ENCODE peak calls at places on chromosomes 5 and 9, in nine cellular contexts. Q is PC-3, E is HCT116, T is GM23248, X is hepatocyte, Z is GM23338, W is neural progenitor cell, M is MM.1S, O is SK-N-SH. Y is an unnamed sample.

GRCh38 chr5:673140-673836 is 19.9 kb downstream of the TPPP start:
- DNase-seq in Q (no peak), E (no peak), T (no peak), X (no peak), Z (no peak), W (no peak), M (no peak), O (peak; percentile 54), Y (no peak)

GRCh38 chr9:2157277-2158105 is 142.3 kb downstream of the SMARCA2 start:
- DNase-seq in Q (peak; percentile 49), E (no peak), T (peak; percentile 92), X (peak; percentile 65), Z (peak; percentile 44), W (peak; percentile 30), M (peak; percentile 60), O (peak; percentile 23), Y (peak; percentile 49)

GRCh38 chr9:134656334-134657034 is 14.9 kb downstream of the COL5A1 start:
- DNase-seq in Q (peak; percentile 31), E (peak; percentile 31), T (peak; percentile 61), X (no peak), Z (peak; percentile 51), W (no peak), M (no peak), O (no peak), Y (peak; percentile 18)

GRCh38 chr5:64742821-64743220 is 25.7 kb downstream of the SREK1IP1 start:
- DNase-seq in Q (no peak), E (no peak), T (peak; percentile 28), X (no peak), Z (no peak), W (no peak), M (no peak), O (no peak), Y (no peak)

GRCh38 chr5:154285661-154286408 is 95.3 kb downstream of the GALNT10 start:
- DNase-seq in Q (peak; percentile 78), E (no peak), T (peak; percentile 74), X (peak; percentile 56), Z (no peak), W (peak; percentile 18), M (no peak), O (no peak), Y (no peak)

GRCh38 chr5:157323107-157323706 is 57.3 kb downstream of the CYFIP2 start:
- DNase-seq in Q (no peak), E (no peak), T (no peak), X (no peak), Z (peak; percentile 60), W (no peak), M (no peak), O (peak; percentile 45), Y (no peak)

GRCh38 chr9:132791699-132792240 is 86.3 kb downstream of the AK8 start:
- DNase-seq in Q (no peak), E (no peak), T (no peak), X (no peak), Z (no peak), W (no peak), M (no peak), O (no peak), Y (no peak)

GRCh38 chr5:179840321-179840720 is 18.3 kb downstream of the MRNIP start:
- DNase-seq in Q (no peak), E (no peak), T (no peak), X (no peak), Z (no peak), W (no peak), M (no peak), O (no peak), Y (no peak)

GRCh38 chr5:54306893-54307292 is 3.5 kb downstream of the ARL15 start:
- DNase-seq in Q (no peak), E (no peak), T (no peak), X (no peak), Z (no peak), W (no peak), M (no peak), O (no peak), Y (no peak)

GRCh38 chr5:54309237-54309636 is 1.1 kb downstream of the ARL15 start:
- DNase-seq in Q (no peak), E (no peak), T (peak; percentile 48), X (no peak), Z (no peak), W (peak; percentile 13), M (no peak), O (peak; percentile 16), Y (peak; percentile 7)

GRCh38 chr5:54305737-54306136 is 4.6 kb downstream of the ARL15 start:
- DNase-seq in Q (no peak), E (no peak), T (no peak), X (no peak), Z (no peak), W (no peak), M (no peak), O (no peak), Y (no peak)

GRCh38 chr5:54309751-54310432 is 481 bp downstream of the ARL15 start:
- DNase-seq in Q (peak; percentile 27), E (no peak), T (peak; percentile 62), X (peak; percentile 60), Z (peak; percentile 59), W (peak; percentile 45), M (peak; percentile 41), O (no peak), Y (peak; percentile 31)

DNA sequence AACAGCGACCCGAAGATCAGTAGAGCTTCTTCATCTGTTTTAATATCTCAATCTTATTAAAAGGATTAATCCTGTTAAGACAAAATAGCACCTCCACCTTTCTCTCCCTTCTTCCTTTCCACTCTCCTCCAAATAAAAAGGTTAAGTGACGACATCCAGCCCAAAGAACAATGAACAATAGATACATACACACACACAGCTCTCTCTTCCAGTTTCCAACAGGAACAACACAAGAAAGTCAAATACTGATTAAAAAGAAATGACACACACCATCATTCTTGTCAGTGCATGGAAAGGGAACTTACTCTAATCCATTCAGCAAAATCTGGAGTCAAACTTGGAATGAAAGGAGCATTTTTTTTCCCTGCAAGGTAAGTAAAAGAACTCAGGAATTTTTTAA is 2.8 kb downstream of the ARL15 start:
- DNase-seq in Q (no peak), E (no peak), T (no peak), X (no peak), Z (no peak), W (no peak), M (no peak), O (no peak), Y (no peak)
- H3K4me3 ChIP-seq in Q (no peak overlapping the region), E (no peak overlapping the region), T (no peak overlapping the region), X (peak overlapping the region; percentile 12), Z (no peak overlapping the region), W (no peak overlapping the region), M (no peak overlapping the region), O (no peak overlapping the region), Y (no peak overlapping the region)

DNA sequence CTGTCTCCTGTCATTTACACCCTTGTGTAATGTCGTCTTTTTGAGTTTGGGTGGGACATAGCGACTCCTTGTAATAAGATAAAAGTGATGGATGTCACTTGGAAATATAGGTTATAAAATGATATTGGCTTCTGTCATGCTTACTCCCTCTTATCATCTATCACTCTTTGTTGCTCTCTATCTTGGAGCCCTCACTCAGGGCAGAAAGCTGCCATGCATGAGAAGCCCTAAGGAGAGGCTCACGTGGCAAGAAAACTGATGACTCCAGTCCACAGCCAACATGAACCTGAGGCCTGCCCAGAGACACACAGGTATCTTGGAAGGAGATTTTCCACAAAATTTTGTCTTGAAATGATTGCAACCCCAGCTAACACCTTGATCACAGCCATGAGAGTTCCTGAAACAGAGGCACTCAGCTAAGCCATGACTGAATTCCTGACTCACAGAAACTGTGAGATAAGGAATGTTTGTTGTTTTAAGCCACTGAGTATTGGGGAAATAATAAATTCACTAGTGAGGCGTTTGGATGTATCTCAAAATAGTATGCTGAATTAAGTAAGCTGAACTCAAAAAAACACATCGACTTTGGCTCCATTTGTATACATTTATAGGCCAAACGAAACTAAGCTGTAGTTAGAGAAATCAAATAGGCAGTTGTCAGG is 216.7 kb downstream of the CDH18 start:
- DNase-seq in Q (peak; percentile 18), E (no peak), T (peak; percentile 9), X (peak; percentile 9), Z (peak; percentile 20), W (no peak), M (no peak), O (no peak), Y (no peak)
- H3K27ac ChIP-seq in Q (no peak overlapping the region), E (no peak overlapping the region), T (no peak overlapping the region), X (no peak overlapping the region), Z (peak overlapping the region; percentile 41), W (no peak overlapping the region), M (no peak overlapping the region), O (no peak overlapping the region), Y (no peak overlapping the region)

GRCh38 chr9:88973281-88974045 is 17.8 kb upstream of the S1PR3 start:
- DNase-seq in Q (no peak), E (no peak), T (peak; percentile 15), X (no peak), Z (peak; percentile 27), W (peak; percentile 26), M (no peak), O (peak; percentile 57), Y (no peak)
- TF ChIP-seq EZH2phosphoT487 in Q (no peak), E (no peak), T (no peak), X (no peak), Z (no peak), W (no peak), M (no peak), O (no peak), Y (no peak)

GRCh38 chr9:120877276-120878034 is 467 bp upstream of the PHF19 start:
- DNase-seq in Q (peak; percentile 76), E (no peak), T (peak; percentile 72), X (peak; percentile 77), Z (peak; percentile 73), W (peak; percentile 83), M (peak; percentile 83), O (peak; percentile 95), Y (peak; percentile 90)

GRCh38 chr9:120876842-120877240 is at the start of gene PHF19:
- DNase-seq in Q (no peak), E (no peak), T (peak; percentile 71), X (no peak), Z (peak; percentile 41), W (peak; percentile 34), M (peak; percentile 57), O (no peak), Y (no peak)

GRCh38 chr9:120879421-120879820 is 2.4 kb upstream of the PHF19 start:
- DNase-seq in Q (no peak), E (no peak), T (no peak), X (no peak), Z (no peak), W (no peak), M (no peak), O (no peak), Y (no peak)

GRCh38 chr9:120875954-120876841 is 790 bp downstream of the PHF19 start:
- DNase-seq in Q (peak; percentile 89), E (peak; percentile 73), T (peak; percentile 93), X (peak; percentile 90), Z (peak; percentile 85), W (peak; percentile 70), M (peak; percentile 94), O (peak; percentile 94), Y (peak; percentile 95)

DNA sequence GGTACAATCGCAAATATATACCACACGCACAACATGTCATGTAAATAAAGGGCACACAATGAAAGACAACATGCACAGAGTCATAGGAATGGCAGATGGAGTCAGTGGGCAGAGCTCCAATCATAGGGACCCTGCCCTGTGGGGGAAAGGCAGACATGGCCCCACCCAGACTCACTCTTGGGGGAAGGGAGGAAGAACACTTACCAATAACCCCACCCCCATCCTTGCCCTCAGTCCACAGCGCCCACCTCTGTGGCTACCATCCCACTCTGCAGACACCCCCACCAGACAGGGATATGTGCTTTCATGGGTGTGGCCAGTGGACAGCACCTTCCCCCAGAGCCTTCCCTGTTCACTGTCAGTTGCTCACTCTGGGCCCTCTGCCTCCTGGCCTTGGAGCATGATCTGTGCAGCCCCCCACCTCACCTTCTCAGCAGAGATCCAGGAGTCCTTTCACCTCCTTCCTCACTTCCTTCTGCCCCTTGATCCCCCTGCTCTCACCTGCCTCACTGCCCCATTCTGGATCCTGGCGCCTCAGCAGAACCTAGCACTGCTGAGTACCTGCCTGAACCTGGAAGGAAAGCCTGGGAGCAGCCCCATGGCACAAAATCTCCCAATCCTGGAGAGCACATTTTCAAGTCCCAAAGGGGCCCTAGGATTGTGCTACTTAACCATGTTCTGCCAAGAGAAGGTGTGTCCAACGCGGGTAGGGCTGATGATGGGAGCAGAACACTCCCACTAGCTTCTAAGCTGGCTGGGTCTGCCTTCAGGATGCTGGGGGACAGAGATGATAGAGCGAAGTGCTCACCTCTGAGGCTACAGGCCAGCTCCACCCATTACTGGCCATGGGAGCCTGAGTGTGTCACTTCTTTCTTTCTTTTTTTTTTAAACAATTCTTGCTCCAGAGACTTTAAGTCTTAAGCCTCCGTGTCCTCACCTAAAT is 1.5 kb upstream of the PHF19 start:
- DNase-seq in Q (no peak), E (no peak), T (no peak), X (no peak), Z (no peak), W (no peak), M (no peak), O (no peak), Y (peak; percentile 58)
- H3K4me3 ChIP-seq in Q (peak overlapping the region; percentile 76), E (peak overlapping the region; percentile 72), T (no peak overlapping the region), X (no peak overlapping the region), Z (peak overlapping the region; percentile 70), W (no peak overlapping the region), M (peak overlapping the region; percentile 85), O (no peak overlapping the region), Y (peak overlapping the region; percentile 68)

Y was measured in OCI-LY7.